ENCODE peak calls at places on chromosomes 1 and 21, in five cellular contexts. One of them, this sample, is unnamed.

GRCh38 chr1:115495603-115496002 is 146.2 kb upstream of the VANGL1 start:
- DNase-seq in K562: no peak
- DNase-seq in GM12878: no peak
- DNase-seq in IMR-90: peak
- DNase-seq in H1: peak
- DNase-seq in this sample: no peak

GRCh38 chr21:44083631-44084291 is 23.4 kb upstream of the PWP2 start:
- DNase-seq in K562: no peak
- DNase-seq in GM12878: no peak
- DNase-seq in H1: no peak
- DNase-seq in IMR-90: no peak
- DNase-seq in this sample: no peak

GRCh38 chr1:59178339-59178744 is 118.6 kb upstream of the FGGY start:
- DNase-seq in K562: no peak
- DNase-seq in H1: no peak
- DNase-seq in IMR-90: peak
- DNase-seq in GM12878: no peak
- DNase-seq in this sample: no peak

GRCh38 chr1:228650946-228651345 is 84.3 kb upstream of the RHOU start:
- DNase-seq in K562: no peak
- DNase-seq in IMR-90: no peak
- DNase-seq in GM12878: no peak
- DNase-seq in H1: no peak
- DNase-seq in this sample: no peak

GRCh38 chr1:247746391-247746935 is 1.5 kb downstream of the OR14A2 start:
- DNase-seq in K562: no peak
- DNase-seq in H1: no peak
- DNase-seq in GM12878: no peak
- DNase-seq in IMR-90: peak
- DNase-seq in this sample: no peak

GRCh38 chr1:192588546-192588945 is 13.0 kb downstream of the RGS1 start:
- DNase-seq in GM12878: no peak
- DNase-seq in K562: no peak
- DNase-seq in H1: no peak
- DNase-seq in IMR-90: peak
- DNase-seq in this sample: no peak

GRCh38 chr21:42818328-42818749 is 61.0 kb downstream of the WDR4 start:
- DNase-seq in IMR-90: peak
- DNase-seq in K562: peak
- DNase-seq in H1: peak
- DNase-seq in GM12878: no peak
- DNase-seq in this sample: no peak

GRCh38 chr1:201760516-201760915 is 68.4 kb upstream of the IPO9 start:
- DNase-seq in H1: no peak
- DNase-seq in IMR-90: peak
- DNase-seq in K562: no peak
- DNase-seq in GM12878: no peak
- DNase-seq in this sample: no peak

GRCh38 chr1:215911406-215911968 is 344.4 kb downstream of the KCTD3 start:
- DNase-seq in IMR-90: peak
- DNase-seq in K562: no peak
- DNase-seq in H1: no peak
- DNase-seq in GM12878: no peak
- DNase-seq in this sample: peak

GRCh38 chr1:112298558-112298957 is 97.5 kb upstream of the CTTNBP2NL start:
- DNase-seq in K562: peak
- DNase-seq in GM12878: no peak
- DNase-seq in IMR-90: peak
- DNase-seq in H1: peak
- DNase-seq in this sample: peak

GRCh38 chr1:62029704-62030103 is 164.9 kb upstream of the L1TD1 start:
- DNase-seq in GM12878: no peak
- DNase-seq in IMR-90: no peak
- DNase-seq in H1: no peak
- DNase-seq in K562: no peak
- DNase-seq in this sample: no peak

GRCh38 chr1:65229754-65230339 is 79.5 kb upstream of the DNAJC6 start:
- DNase-seq in K562: no peak
- DNase-seq in H1: no peak
- DNase-seq in GM12878: no peak
- DNase-seq in IMR-90: no peak
- DNase-seq in this sample: no peak

GRCh38 chr1:109252893-109253802 is 3.8 kb downstream of the CELSR2 start:
- DNase-seq in H1: no peak
- DNase-seq in GM12878: no peak
- DNase-seq in K562: peak
- DNase-seq in IMR-90: no peak
- DNase-seq in this sample: no peak

GRCh38 chr1:181033799-181034391 is at the start of gene MR1:
- DNase-seq in H1: no peak
- DNase-seq in IMR-90: peak
- DNase-seq in GM12878: peak
- DNase-seq in K562: peak
- DNase-seq in this sample: peak

GRCh38 chr1:230292739-230293720 is 133.1 kb downstream of the PGBD5 start:
- DNase-seq in GM12878: no peak
- DNase-seq in K562: no peak
- DNase-seq in H1: no peak
- DNase-seq in IMR-90: no peak
- DNase-seq in this sample: no peak

GRCh38 chr1:164861632-164862031 is 302.6 kb downstream of the PBX1 start:
- DNase-seq in IMR-90: no peak
- DNase-seq in H1: no peak
- DNase-seq in GM12878: no peak
- DNase-seq in K562: no peak
- DNase-seq in this sample: no peak

GRCh38 chr1:210597555-210598134 is 268.9 kb downstream of the HHAT start:
- DNase-seq in IMR-90: peak
- DNase-seq in H1: no peak
- DNase-seq in K562: no peak
- DNase-seq in GM12878: peak
- DNase-seq in this sample: peak
- TF ChIP-seq RAD21 in IMR-90: peak
- TF ChIP-seq RAD21 in H1: no peak
- TF ChIP-seq RAD21 in K562: no peak
- TF ChIP-seq RAD21 in GM12878: no peak
- TF ChIP-seq RAD21 in this sample: peak

DNA sequence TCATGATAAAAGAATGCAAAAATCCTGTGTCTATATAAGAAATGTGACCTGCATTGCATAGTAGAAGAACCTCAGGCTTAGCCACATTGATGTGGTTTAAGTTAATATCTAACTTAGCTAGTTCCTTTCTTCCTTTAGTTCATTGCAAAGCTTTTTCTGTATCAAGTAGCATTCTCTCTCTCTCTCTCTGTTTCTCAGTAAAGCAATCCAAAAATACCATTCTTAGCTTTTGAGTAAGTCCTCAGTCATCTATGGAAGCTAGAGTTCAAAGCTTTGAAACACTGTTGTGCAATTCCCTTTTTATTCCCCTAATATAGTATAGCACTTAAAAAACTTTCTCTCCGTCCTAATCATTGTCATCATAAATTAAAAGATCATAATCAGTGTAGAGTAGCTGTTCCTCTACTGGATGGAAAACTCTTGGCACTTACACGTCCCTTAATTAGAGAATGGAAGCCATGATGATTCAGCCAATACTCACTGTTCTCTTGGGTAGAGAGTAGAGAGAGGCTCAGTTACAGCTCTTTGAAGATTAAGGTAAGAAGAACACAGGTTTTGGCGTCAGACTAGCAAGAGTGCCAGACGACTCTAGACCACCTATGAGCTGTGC is 350.3 kb upstream of the LYPLAL1 start:
- DNase-seq in IMR-90: peak
- DNase-seq in GM12878: no peak
- DNase-seq in K562: no peak
- DNase-seq in H1: no peak
- DNase-seq in this sample: peak
- TF ChIP-seq CEBPB in IMR-90: peak
- TF ChIP-seq CEBPB in GM12878: no peak
- TF ChIP-seq CEBPB in K562: no peak
- TF ChIP-seq CEBPB in H1: no peak
- TF ChIP-seq CEBPB in this sample: peak

GRCh38 chr1:218207194-218207593 is 77.9 kb upstream of the RRP15 start:
- DNase-seq in GM12878: no peak
- DNase-seq in K562: no peak
- DNase-seq in IMR-90: no peak
- DNase-seq in H1: no peak
- DNase-seq in this sample: no peak

GRCh38 chr1:218211241-218211640 is 73.9 kb upstream of the RRP15 start:
- DNase-seq in H1: no peak
- DNase-seq in IMR-90: peak
- DNase-seq in K562: no peak
- DNase-seq in GM12878: no peak
- DNase-seq in this sample: no peak

DNA sequence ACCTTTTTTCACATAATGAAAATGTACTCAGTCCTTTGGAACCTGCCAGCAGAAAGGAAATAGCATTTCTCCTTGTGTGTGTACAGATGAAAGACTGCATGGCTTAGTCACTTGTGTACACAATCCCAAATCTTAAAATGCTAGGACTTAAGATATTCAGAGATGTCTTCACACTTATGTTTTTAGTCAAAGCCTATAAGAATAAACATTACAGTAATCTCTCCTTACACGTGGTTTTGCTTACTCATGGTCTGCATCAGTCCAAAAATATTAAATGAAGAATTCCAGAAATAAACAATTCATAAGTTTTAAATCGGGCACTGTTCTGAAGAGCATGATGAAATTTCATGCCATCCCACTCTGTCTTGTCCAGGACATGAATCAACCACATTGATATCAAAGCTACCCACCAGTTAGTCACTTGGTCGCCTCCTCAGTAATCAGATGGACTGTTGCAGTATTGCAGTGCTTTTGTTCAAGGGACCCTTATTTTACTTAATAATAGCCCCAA is 75.7 kb upstream of the RRP15 start:
- DNase-seq in GM12878: no peak
- DNase-seq in K562: no peak
- DNase-seq in H1: no peak
- DNase-seq in IMR-90: peak
- DNase-seq in this sample: peak
- H3K4me2 ChIP-seq in GM12878: no peak
- H3K4me2 ChIP-seq in K562: no peak
- H3K4me2 ChIP-seq in H1: no peak
- H3K4me2 ChIP-seq in IMR-90: peak
- H3K4me2 ChIP-seq in this sample: peak

GRCh38 chr1:66929999-66930822 is 5.4 kb downstream of the MIER1 start:
- DNase-seq in GM12878: peak
- DNase-seq in H1: peak
- DNase-seq in IMR-90: peak
- DNase-seq in K562: peak
- DNase-seq in this sample: peak
- TF ChIP-seq RAD21 in GM12878: no peak
- TF ChIP-seq RAD21 in H1: no peak
- TF ChIP-seq RAD21 in IMR-90: no peak
- TF ChIP-seq RAD21 in K562: no peak
- TF ChIP-seq RAD21 in this sample: no peak

DNA sequence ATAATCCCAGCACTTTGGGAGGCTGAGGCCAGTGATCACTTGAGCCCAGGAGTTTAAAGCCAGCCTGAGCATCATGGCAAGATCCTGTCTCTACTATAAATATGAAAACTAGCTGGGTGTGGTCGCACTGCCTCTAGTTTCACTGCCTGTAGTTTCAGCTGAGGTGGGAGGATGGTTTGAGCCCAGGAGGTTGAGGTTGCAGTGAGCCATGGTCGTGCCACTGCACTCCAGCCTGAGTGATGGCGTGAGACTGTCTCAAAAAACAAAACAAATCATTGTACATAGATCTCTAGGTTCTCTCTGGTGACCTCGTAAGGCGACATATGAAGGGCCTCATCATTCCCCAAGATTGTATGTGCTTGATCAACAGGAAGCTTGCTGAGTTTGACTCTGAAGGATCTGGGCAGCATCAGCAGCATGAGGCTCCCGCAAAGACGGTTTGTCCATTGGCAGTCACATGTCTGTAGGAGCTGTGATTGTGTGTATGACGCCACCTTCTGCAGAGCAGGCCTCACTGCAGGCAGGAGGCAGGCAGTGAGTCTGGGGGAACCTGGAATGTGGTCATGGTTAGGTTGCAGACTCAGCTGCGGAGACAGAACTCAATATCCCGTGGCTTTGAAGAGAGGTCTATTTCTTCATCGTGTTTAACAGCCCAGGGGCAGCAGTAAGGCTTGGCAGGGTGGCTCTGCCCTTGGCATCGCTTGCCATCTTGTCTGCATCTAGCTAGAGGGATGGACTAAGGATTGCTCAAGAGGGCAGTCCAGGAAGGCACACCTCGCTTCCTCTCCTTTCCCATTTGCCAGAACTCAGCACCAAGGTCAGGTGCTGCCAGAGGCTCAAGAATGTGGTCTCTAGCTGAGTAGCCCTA is 13.9 kb downstream of the ATP5PO start:
- DNase-seq in K562: no peak
- DNase-seq in H1: peak
- DNase-seq in GM12878: no peak
- DNase-seq in IMR-90: peak
- DNase-seq in this sample: no peak
- TF ChIP-seq CEBPB in K562: peak
- TF ChIP-seq CEBPB in H1: no peak
- TF ChIP-seq CEBPB in GM12878: no peak
- TF ChIP-seq CEBPB in IMR-90: no peak
- TF ChIP-seq CEBPB in this sample: no peak

DNA sequence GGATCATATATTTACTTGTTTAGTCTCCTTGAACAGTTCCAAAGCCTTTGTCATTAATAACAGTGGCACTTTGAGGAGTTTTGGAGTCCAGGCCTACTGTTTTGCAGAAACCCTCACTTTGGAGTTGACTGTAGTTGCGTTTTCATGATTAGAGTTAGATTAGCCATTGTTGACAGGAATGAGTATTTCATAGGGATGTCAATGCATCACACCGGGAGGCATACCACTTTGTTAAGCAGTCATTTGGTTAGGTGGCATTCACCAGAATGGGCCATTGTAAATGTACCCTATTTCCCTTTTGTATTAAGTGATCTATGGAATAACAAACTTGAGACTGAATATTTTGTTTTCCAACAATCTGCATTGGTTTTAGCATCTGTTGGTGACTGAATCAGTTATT is 11.8 kb downstream of the MRPS6 start:
- DNase-seq in GM12878: no peak
- DNase-seq in IMR-90: no peak
- DNase-seq in H1: no peak
- DNase-seq in K562: no peak
- DNase-seq in this sample: no peak
- H3K4me2 ChIP-seq in GM12878: no peak
- H3K4me2 ChIP-seq in IMR-90: no peak
- H3K4me2 ChIP-seq in H1: peak
- H3K4me2 ChIP-seq in K562: no peak
- H3K4me2 ChIP-seq in this sample: no peak

GRCh38 chr1:221611930-221612777 is 129.7 kb downstream of the DUSP10 start:
- DNase-seq in IMR-90: peak
- DNase-seq in H1: no peak
- DNase-seq in K562: no peak
- DNase-seq in GM12878: no peak
- DNase-seq in this sample: peak
- TF ChIP-seq RAD21 in IMR-90: no peak
- TF ChIP-seq RAD21 in H1: no peak
- TF ChIP-seq RAD21 in K562: no peak
- TF ChIP-seq RAD21 in GM12878: no peak
- TF ChIP-seq RAD21 in this sample: no peak

This sample was measured in A549.